ENCODE peak calls at places on chromosomes 16 and 17, in seven cellular contexts. G is GM23338, T is A549, O is H9, N is heart left ventricle, V is body of pancreas, X is lung. Y is an unnamed sample.

GRCh38 chr16:2429771-2430663 is 770 bp downstream of the CCNF start:
- DNase-seq in G (peak; percentile 51), T (peak; percentile 31), O (no peak), N (no peak), V (no peak), X (no peak), Y (no peak)

GRCh38 chr17:52762794-52763167 is 604.3 kb upstream of the CA10 start:
- DNase-seq in G (no peak), T (no peak), O (no peak), N (no peak), V (no peak), X (no peak), Y (no peak)

GRCh38 chr16:67392301-67393059 is 818 bp downstream of the TPPP3 start:
- DNase-seq in G (no peak), T (no peak), O (no peak), N (no peak), V (no peak), X (no peak), Y (no peak)

GRCh38 chr16:22007509-22008214 is at the start of gene MOSMO:
- DNase-seq in G (peak; percentile 87), T (peak; percentile 60), O (peak; percentile 69), N (peak; percentile 81), V (peak; percentile 69), X (peak; percentile 76), Y (no peak)

GRCh38 chr16:27434141-27435051 is 32.4 kb downstream of the IL21R start:
- DNase-seq in G (no peak), T (no peak), O (peak; percentile 19), N (no peak), V (no peak), X (peak; percentile 6), Y (no peak)

GRCh38 chr16:67238806-67239470 is 8.3 kb downstream of the FHOD1 start:
- DNase-seq in G (no peak), T (no peak), O (no peak), N (peak; percentile 15), V (no peak), X (no peak), Y (no peak)

GRCh38 chr17:18921912-18922451 is 30.0 kb upstream of the SLC5A10 start:
- DNase-seq in G (no peak), T (peak; percentile 96), O (no peak), N (no peak), V (no peak), X (no peak), Y (peak; percentile 59)

GRCh38 chr16:65658339-65659275 is 536.7 kb upstream of the CDH11 start:
- DNase-seq in G (peak; percentile 13), T (no peak), O (no peak), N (no peak), V (peak; percentile 8), X (no peak), Y (peak; percentile 89)

GRCh38 chr17:412211-413015 is 59.8 kb upstream of the RPH3AL start:
- DNase-seq in G (peak; percentile 84), T (peak; percentile 63), O (no peak), N (peak; percentile 44), V (peak; percentile 65), X (peak; percentile 57), Y (no peak)

GRCh38 chr17:79674506-79675412 is 56.0 kb upstream of the ENPP7 start:
- DNase-seq in G (no peak), T (no peak), O (no peak), N (no peak), V (no peak), X (no peak), Y (no peak)

GRCh38 chr17:45223541-45224528 is 2.1 kb downstream of the FMNL1 start:
- DNase-seq in G (no peak), T (no peak), O (no peak), N (no peak), V (no peak), X (no peak), Y (no peak)

GRCh38 chr16:31461921-31462804 is 2.9 kb downstream of the ARMC5 start:
- DNase-seq in G (no peak), T (no peak), O (no peak), N (no peak), V (no peak), X (no peak), Y (no peak)

DNA sequence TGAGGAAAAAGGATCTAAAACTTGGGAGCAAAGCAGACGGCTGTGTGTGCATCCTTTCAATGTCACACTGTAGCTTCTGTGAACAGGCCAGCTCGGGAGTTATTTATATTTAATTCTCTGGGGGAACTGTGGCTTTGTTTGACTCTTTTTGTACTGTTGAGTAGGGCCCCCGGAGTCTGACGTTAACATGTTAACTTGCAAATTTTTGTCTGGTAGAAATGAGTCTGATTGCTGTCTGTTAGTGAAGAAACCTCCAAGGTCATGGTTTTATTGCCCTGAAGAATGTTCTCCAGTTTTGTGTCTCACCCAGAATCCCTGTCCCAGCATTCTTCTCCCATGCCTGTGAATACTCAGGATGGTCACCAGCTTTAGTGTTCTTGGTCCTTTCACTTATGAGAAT is 14.3 kb upstream of the KCNG4 start:
- DNase-seq in G (no peak), T (no peak), O (no peak), N (no peak), V (no peak), X (no peak), Y (no peak)
- H3K27ac ChIP-seq in G (no peak overlapping the region), T (no peak overlapping the region), O (no peak overlapping the region), N (no peak overlapping the region), V (no peak overlapping the region), X (no peak overlapping the region), Y (no peak overlapping the region)

DNA sequence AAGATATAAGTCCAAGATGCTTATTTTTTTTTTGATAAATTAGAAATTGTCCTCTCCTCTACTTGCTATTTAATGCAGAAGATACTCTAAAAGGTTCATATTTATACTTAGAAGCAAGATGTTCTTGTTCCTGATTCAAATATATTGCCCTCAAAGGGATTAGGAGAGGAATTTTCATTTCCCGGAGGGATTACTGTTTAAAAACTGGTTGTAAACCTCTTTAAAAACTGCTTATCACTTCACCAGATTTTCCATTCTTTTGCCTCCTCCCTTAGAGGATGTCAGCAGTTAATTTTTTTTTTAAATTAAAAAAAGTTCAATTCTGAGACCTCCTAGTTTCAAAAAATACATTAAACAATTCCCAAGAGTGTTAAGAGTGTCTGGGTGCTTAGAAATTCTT is 2.8 kb downstream of the TENT4B start:
- DNase-seq in G (no peak), T (no peak), O (no peak), N (no peak), V (no peak), X (no peak), Y (no peak)
- H3K27ac ChIP-seq in G (no peak overlapping the region), T (no peak overlapping the region), O (no peak overlapping the region), N (no peak overlapping the region), V (peak overlapping the region; percentile 64), X (no peak overlapping the region), Y (no peak overlapping the region)

GRCh38 chr16:12317856-12318591 is 341.5 kb downstream of the SNX29 start:
- DNase-seq in G (no peak), T (no peak), O (no peak), N (no peak), V (no peak), X (no peak), Y (no peak)

GRCh38 chr16:12318661-12319463 is 342.3 kb downstream of the SNX29 start:
- DNase-seq in G (no peak), T (no peak), O (no peak), N (no peak), V (no peak), X (no peak), Y (no peak)

GRCh38 chr16:12320298-12320706 is 343.8 kb downstream of the SNX29 start:
- DNase-seq in G (no peak), T (no peak), O (no peak), N (no peak), V (no peak), X (no peak), Y (no peak)

GRCh38 chr16:12321363-12321762 is 344.8 kb downstream of the SNX29 start:
- DNase-seq in G (no peak), T (no peak), O (no peak), N (no peak), V (no peak), X (no peak), Y (no peak)

DNA sequence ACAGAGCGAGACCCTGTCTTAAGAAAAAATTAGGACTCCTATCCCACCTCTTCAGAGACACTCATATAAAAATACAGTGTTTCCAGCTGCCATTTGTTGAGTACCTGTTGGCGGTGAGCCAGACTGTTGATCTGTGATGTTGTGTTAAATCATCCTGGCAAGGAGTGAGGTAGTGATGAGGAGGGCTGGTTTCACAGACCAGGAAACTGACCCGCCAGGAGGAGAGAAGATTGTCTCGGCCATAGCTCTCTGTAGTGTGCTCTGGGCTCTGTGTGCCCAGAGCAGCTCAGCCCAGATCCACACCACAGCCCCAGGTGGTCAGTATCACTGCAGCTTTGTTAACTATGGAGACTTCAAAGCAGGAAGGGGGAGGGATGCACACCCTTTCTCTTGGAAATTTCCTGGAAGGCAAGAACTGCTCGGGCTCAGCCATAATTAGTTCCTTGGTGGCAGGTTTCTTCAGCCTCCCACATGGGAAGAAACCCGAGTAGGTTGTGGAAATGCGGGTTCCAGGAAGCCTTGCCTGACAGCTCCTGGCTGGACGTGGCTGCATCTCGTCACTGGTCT is 343.0 kb downstream of the SNX29 start:
- DNase-seq in G (peak; percentile 16), T (no peak), O (no peak), N (no peak), V (peak; percentile 21), X (no peak), Y (no peak)
- H3K27ac ChIP-seq in G (no peak overlapping the region), T (no peak overlapping the region), O (no peak overlapping the region), N (no peak overlapping the region), V (no peak overlapping the region), X (no peak overlapping the region), Y (no peak overlapping the region)

GRCh38 chr16:80935691-80936090 is 71.0 kb downstream of the CMC2 start:
- DNase-seq in G (no peak), T (no peak), O (no peak), N (no peak), V (no peak), X (no peak), Y (no peak)

GRCh38 chr16:80940069-80940856 is 66.4 kb downstream of the CMC2 start:
- DNase-seq in G (no peak), T (no peak), O (no peak), N (no peak), V (no peak), X (no peak), Y (no peak)

GRCh38 chr16:80936410-80936809 is 70.3 kb downstream of the CMC2 start:
- DNase-seq in G (no peak), T (no peak), O (no peak), N (no peak), V (no peak), X (no peak), Y (no peak)

GRCh38 chr16:80938928-80939260 is 67.8 kb downstream of the CMC2 start:
- DNase-seq in G (no peak), T (no peak), O (no peak), N (no peak), V (no peak), X (no peak), Y (no peak)

DNA sequence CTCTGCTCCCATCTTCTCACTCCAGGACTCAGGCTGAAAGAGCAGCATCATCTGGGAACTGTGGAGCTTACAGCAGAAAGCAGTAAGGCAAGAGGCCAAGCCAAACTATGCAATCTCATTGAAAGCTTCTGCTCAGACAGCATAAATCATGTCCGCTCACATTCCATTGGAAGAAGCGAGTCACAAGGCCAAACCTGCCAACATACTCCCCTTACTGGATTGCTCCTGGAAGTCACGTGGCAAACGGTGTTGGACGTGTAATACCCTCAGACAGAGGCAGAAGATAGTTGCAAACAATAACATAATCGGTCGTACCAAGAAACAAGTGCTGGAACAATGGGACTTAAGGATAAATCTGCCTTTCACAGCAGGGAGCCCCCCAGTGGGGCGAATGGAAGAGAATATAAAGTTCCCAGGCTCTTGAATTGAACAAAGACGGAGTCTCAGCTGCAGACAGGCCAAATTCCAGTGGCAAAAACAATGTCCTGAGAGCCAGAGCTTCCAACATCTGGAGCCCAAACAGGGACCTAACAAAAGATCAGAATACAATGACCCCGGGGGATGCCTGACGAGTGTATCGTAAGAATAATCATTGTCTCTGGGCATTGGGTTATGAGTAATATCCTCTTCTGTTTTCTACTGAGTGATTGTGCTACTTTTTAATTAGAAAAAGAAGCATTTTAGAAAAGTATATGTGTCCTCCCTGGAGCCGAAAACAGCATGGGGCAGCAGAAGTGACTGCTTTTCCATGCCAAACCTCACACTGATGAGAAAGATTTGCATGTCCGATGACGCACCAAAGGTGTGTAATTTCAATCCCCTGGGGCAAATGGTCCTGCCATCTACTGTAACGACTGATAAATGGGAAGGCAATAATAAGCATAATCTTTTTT is 68.4 kb downstream of the CMC2 start:
- DNase-seq in G (peak; percentile 70), T (no peak), O (no peak), N (peak; percentile 33), V (peak; percentile 57), X (no peak), Y (peak; percentile 29)
- H3K27ac ChIP-seq in G (no peak overlapping the region), T (no peak overlapping the region), O (no peak overlapping the region), N (no peak overlapping the region), V (no peak overlapping the region), X (no peak overlapping the region), Y (peak overlapping the region; percentile 67)

Y was measured in epithelial cell of prostate.